ENCODE peak calls at places on chromosomes 11 and 22, in seven cellular contexts. V is neural progenitor cell, T is A673, S is lung, Y is heart left ventricle, J is SK-N-SH, G is Peyer's patch. A is an unnamed sample.

GRCh38 chr22:43479311-43479710 is 67.5 kb downstream of the MPPED1 start:
- DNase-seq in V (no peak), T (no peak), S (no peak), Y (no peak), J (no peak), G (no peak), A (no peak)

GRCh38 chr11:9351321-9351881 is 33.1 kb upstream of the IPO7 start:
- DNase-seq in V (no peak), T (no peak), S (no peak), Y (no peak), J (peak; percentile 19), G (no peak), A (no peak)

GRCh38 chr11:32829680-32830412 is at the start of gene PRRG4:
- DNase-seq in V (peak; percentile 82), T (peak; percentile 87), S (peak; percentile 80), Y (peak; percentile 78), J (peak; percentile 49), G (peak; percentile 75), A (peak; percentile 62)

GRCh38 chr11:96052921-96053631 is 129.2 kb upstream of the MTMR2 start:
- DNase-seq in V (no peak), T (peak; percentile 21), S (no peak), Y (no peak), J (no peak), G (no peak), A (no peak)

GRCh38 chr11:116540019-116540418 is 232.8 kb downstream of the BUD13 start:
- DNase-seq in V (no peak), T (no peak), S (no peak), Y (no peak), J (no peak), G (peak; percentile 8), A (no peak)

GRCh38 chr22:19576460-19577421 is 52.5 kb upstream of the CLDN5 start:
- DNase-seq in V (peak; percentile 27), T (peak; percentile 22), S (no peak), Y (no peak), J (peak; percentile 54), G (no peak), A (peak; percentile 41)

GRCh38 chr11:29321293-29322132 is 695.3 kb downstream of the KCNA4 start:
- DNase-seq in V (no peak), T (no peak), S (no peak), Y (no peak), J (no peak), G (no peak), A (no peak)

GRCh38 chr22:37801946-37802309 is 5.8 kb upstream of the GCAT start:
- DNase-seq in V (no peak), T (no peak), S (no peak), Y (no peak), J (peak; percentile 69), G (no peak), A (no peak)

GRCh38 chr11:63670738-63671321 is 346 bp downstream of the ATL3 start:
- DNase-seq in V (peak; percentile 74), T (no peak), S (peak; percentile 61), Y (peak; percentile 78), J (peak; percentile 84), G (peak; percentile 78), A (peak; percentile 36)

GRCh38 chr22:19765477-19766234 is 5.1 kb downstream of the TBX1 start:
- DNase-seq in V (peak; percentile 52), T (no peak), S (no peak), Y (peak; percentile 72), J (no peak), G (no peak), A (no peak)

GRCh38 chr11:117623831-117624271 is 173.2 kb downstream of the DSCAML1 start:
- DNase-seq in V (no peak), T (no peak), S (no peak), Y (no peak), J (no peak), G (no peak), A (peak; percentile 5)

GRCh38 chr11:1392111-1392510 is 2.4 kb downstream of the BRSK2 start:
- DNase-seq in V (no peak), T (no peak), S (no peak), Y (peak; percentile 59), J (peak; percentile 91), G (no peak), A (no peak)

GRCh38 chr11:116166788-116167465 is 605.9 kb downstream of the BUD13 start:
- DNase-seq in V (no peak), T (no peak), S (no peak), Y (no peak), J (no peak), G (no peak), A (no peak)

GRCh38 chr11:106956887-106957505 is 61.3 kb downstream of the GUCY1A2 start:
- DNase-seq in V (peak; percentile 70), T (peak; percentile 100), S (no peak), Y (no peak), J (no peak), G (no peak), A (peak; percentile 58)

GRCh38 chr22:46031965-46032851 is 55.2 kb upstream of the WNT7B start:
- DNase-seq in V (no peak), T (no peak), S (no peak), Y (no peak), J (peak; percentile 28), G (peak; percentile 44), A (no peak)

GRCh38 chr11:3006505-3007260 is 14.6 kb upstream of the NAP1L4 start:
- DNase-seq in V (no peak), T (peak; percentile 53), S (peak; percentile 68), Y (no peak), J (no peak), G (no peak), A (no peak)

GRCh38 chr11:77403228-77403627 is 70.7 kb downstream of the PAK1 start:
- DNase-seq in V (no peak), T (no peak), S (no peak), Y (no peak), J (no peak), G (no peak), A (no peak)

DNA sequence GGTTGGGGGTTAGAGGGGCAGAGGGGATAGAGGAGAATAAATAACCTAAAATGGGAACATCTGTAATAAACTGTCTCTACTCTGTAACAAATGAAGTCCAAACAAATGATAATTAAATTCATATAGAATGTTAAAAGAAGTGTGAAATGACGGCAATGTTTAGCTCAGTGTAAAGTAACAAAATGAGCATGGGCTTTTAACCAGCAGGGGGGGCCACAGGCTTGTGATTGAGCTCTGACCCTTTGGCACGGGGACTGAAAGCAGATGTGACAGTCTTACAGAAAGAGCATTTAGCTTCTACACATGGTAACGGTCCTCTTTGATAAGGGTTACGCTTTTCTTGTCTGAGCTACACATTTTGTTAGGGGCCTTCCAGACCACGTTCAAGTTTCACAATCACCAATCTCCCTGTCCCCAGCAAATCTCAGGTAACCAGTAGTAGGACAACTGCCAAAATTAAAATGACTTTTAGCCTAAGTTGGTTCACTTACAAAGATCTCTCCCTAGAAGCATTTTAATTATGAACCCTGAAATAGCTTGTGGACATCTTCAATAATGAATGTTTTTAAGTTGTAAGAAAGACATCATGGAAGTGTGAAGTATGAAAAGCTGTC is 262.5 kb downstream of the DCDC1 start:
- DNase-seq in V (peak; percentile 89), T (peak; percentile 95), S (peak; percentile 45), Y (no peak), J (peak; percentile 43), G (peak; percentile 69), A (peak; percentile 79)
- TF ChIP-seq CTCF in V (peak; percentile 97), T (peak; percentile 100), S (peak; percentile 29), Y (peak; percentile 51), J (peak; percentile 61), G (peak; percentile 46), A (peak; percentile 87)

GRCh38 chr22:17060126-17060525 is 24.7 kb upstream of the IL17RA start:
- DNase-seq in V (no peak), T (no peak), S (no peak), Y (no peak), J (no peak), G (no peak), A (no peak)

GRCh38 chr22:17056807-17057206 is 28.0 kb upstream of the IL17RA start:
- DNase-seq in V (no peak), T (no peak), S (no peak), Y (no peak), J (no peak), G (peak; percentile 32), A (no peak)

GRCh38 chr22:17063372-17064106 is 21.3 kb upstream of the IL17RA start:
- DNase-seq in V (no peak), T (no peak), S (no peak), Y (no peak), J (no peak), G (peak; percentile 35), A (no peak)

GRCh38 chr22:17056058-17056457 is 28.7 kb upstream of the IL17RA start:
- DNase-seq in V (no peak), T (no peak), S (no peak), Y (no peak), J (no peak), G (no peak), A (no peak)

DNA sequence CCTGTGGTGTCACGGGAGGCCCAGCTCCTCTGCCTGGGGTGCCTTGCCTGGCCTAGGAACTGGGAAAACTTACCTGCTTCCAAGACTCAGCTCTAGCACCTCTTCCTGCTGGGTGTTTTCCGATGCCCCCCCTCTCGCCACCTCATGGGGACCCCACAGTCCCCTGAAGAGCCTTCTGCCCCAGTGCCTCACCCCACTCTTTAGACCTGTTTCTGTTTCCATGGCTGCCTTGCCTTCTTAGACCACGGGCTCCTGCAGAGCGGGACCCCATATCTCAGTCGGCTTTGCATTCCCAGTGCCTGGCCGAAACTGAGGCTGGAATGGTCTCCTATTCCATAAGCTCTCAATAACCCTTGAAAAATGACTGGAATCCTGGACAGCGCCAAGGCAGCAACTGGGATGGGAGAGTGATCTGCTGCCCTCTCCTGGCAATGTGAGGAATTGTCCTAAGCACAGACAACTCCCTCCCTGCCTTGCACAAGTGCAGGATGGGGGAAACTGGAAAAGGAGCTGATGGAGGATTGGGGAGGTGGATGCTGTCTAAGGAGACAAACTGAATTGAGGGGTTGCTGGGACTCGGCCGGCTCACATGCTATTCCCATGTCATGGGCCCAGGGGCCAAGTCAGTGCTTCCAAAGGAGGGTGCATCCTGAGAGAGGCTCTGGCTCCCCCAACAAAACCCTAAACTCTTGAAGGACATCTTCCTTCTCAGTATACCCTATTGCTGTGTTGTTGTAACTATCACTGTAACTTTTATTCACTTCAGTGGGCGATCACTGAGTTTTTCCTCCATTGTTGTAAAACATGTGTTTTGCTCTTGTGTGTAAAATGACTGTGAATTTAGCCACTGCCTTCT is 26.6 kb upstream of the IL17RA start:
- DNase-seq in V (peak; percentile 76), T (peak; percentile 68), S (peak; percentile 67), Y (no peak), J (peak; percentile 75), G (peak; percentile 74), A (peak; percentile 78)
- TF ChIP-seq CTCF in V (peak; percentile 93), T (peak; percentile 94), S (peak; percentile 61), Y (peak; percentile 83), J (peak; percentile 91), G (peak; percentile 70), A (peak; percentile 90)

GRCh38 chr11:92224394-92225205 is at the start of gene FAT3:
- DNase-seq in V (peak; percentile 91), T (peak; percentile 82), S (no peak), Y (peak; percentile 62), J (peak; percentile 83), G (no peak), A (peak; percentile 84)
- TF ChIP-seq CTCF in V (peak; percentile 10), T (no peak), S (no peak), Y (no peak), J (no peak), G (no peak), A (no peak)

DNA sequence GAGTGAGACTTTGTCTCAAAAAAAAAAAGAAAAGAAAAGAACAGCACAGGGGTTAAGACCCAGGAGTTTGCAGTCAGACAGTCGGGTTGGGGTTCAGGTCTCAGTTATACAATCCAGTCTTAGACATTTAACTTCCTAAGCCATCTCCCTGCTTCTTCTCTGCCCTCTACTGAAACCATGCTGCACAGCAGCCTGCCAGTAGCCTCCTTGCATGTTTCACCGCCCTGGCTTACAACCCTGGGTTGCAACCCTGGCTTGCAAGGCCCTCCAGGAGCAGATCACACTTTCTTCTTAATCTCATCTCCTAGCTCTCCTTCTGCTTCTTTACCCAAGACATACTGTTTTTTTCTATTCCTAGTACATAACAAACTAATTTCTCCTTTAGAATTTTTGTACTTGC is 5.9 kb upstream of the B3GAT3 start:
- DNase-seq in V (no peak), T (no peak), S (no peak), Y (peak; percentile 25), J (no peak), G (no peak), A (no peak)
- TF ChIP-seq CTCF in V (no peak), T (peak; percentile 11), S (no peak), Y (no peak), J (peak; percentile 9), G (peak; percentile 3), A (no peak)

A was measured in glutamatergic neuron.